ENCODE peak calls at places on chromosomes 4 and X, in four cellular contexts. L is kidney glomerular epithelial cell; I is GM06990; C is naive thymus-derived CD8-positive, alpha-beta T cell. R is an unnamed sample.

GRCh38 chr4:176818531-176818930 is 25.8 kb upstream of the VEGFC start:
- DNase-seq in L (no peak), I (no peak), C (no peak), R (no peak)

GRCh38 chr4:112109455-112110425 is 35.5 kb upstream of the FAM241A start:
- DNase-seq in L (peak), I (no peak), C (no peak), R (no peak)

GRCh38 chr4:24121395-24122175 is 231.7 kb upstream of the PPARGC1A start:
- DNase-seq in L (no peak), I (no peak), C (no peak), R (no peak)

GRCh38 chr4:73984736-73985527 is 3.1 kb downstream of the PPBP start:
- DNase-seq in L (no peak), I (no peak), C (no peak), R (no peak)

GRCh38 chr4:20506827-20507226 is 193.4 kb upstream of the PACRGL start:
- DNase-seq in L (no peak), I (no peak), C (no peak), R (no peak)

GRCh38 chr4:100929753-100930152 is 411.9 kb upstream of the EMCN start:
- DNase-seq in L (no peak), I (no peak), C (no peak), R (no peak)

GRCh38 chr4:148530114-148530513 is 87.9 kb upstream of the NR3C2 start:
- DNase-seq in L (peak), I (no peak), C (no peak), R (no peak)

GRCh38 chr4:84691170-84691691 is 108.3 kb downstream of the CDS1 start:
- DNase-seq in L (peak), I (no peak), C (no peak), R (no peak)

GRCh38 chr4:48341776-48342558 is 638 bp downstream of the SLAIN2 start:
- DNase-seq in L (no peak), I (peak), C (peak), R (peak)

GRCh38 chrX:69155786-69156520 is 9.3 kb downstream of the PJA1 start:
- DNase-seq in L (no peak), I (no peak), C (no peak), R (no peak)

GRCh38 chr4:87497586-87497985 is 31.6 kb downstream of the SPARCL1 start:
- DNase-seq in L (no peak), I (no peak), C (no peak), R (no peak)